ENCODE peak calls at places on chromosomes 16 and 17, in ten cellular contexts. P is body of pancreas; G is CD8-positive, alpha-beta memory T cell; I is NCI-H2029 treated with DMSO at 0.1 percent for 48 hours; F is Kasumi-1; E is activated CD4-positive, alpha-beta T cell treated with anti-CD3 and anti-CD28 coated beads for 48 hours; V is neural crest cell; O is NCI-H1105 treated with DMSO at 0.1 percent for 48 hours; J is T-cell; U is mesothelial cell of epicardium. N is an unnamed sample.

GRCh38 chr16:1414532-1415265 is at the start of gene UNKL:
- DNase-seq in O (peak; percentile 14), F (no peak), I (no peak), J (peak; percentile 73), G (peak; percentile 76), V (peak; percentile 64), U (peak; percentile 83), P (peak; percentile 84), E (peak; percentile 86), N (peak; percentile 81)

GRCh38 chr16:66154801-66155200 is 211.7 kb upstream of the CDH5 start:
- DNase-seq in U (no peak), V (no peak), J (no peak), I (no peak), O (no peak), G (no peak), P (no peak), E (no peak), F (no peak), N (no peak)

GRCh38 chr16:9523994-9524393 is 432.6 kb downstream of the HAPSTR1 start:
- DNase-seq in G (no peak), V (no peak), U (no peak), J (no peak), O (no peak), E (no peak), F (no peak), I (no peak), P (no peak), N (no peak)

GRCh38 chr17:5179003-5179402 is 12.7 kb downstream of the ZNF594 start:
- DNase-seq in E (no peak), I (no peak), J (no peak), G (no peak), P (no peak), U (no peak), F (no peak), V (no peak), O (no peak), N (no peak)

GRCh38 chr17:78019367-78019975 is 61.0 kb downstream of the TNRC6C start:
- DNase-seq in G (peak; percentile 22), J (no peak), I (peak; percentile 3), U (no peak), P (no peak), E (no peak), V (no peak), F (peak; percentile 78), O (peak; percentile 42), N (no peak)

GRCh38 chr17:2872282-2872681 is 76.0 kb downstream of the RAP1GAP2 start:
- DNase-seq in I (no peak), V (no peak), O (no peak), U (no peak), F (no peak), J (no peak), P (no peak), E (no peak), G (no peak), N (no peak)

GRCh38 chr17:57043276-57043675 is 41.8 kb upstream of the AKAP1 start:
- DNase-seq in E (no peak), U (no peak), F (no peak), G (no peak), J (no peak), V (no peak), I (no peak), P (peak; percentile 64), O (no peak), N (no peak)

GRCh38 chr16:54489225-54489781 is 202.7 kb upstream of the IRX3 start:
- DNase-seq in F (no peak), I (no peak), P (peak; percentile 29), J (no peak), V (no peak), G (no peak), U (no peak), E (no peak), O (peak; percentile 97), N (no peak)

GRCh38 chr17:74296548-74296936 is 22.5 kb downstream of the DNAI2 start:
- DNase-seq in F (peak; percentile 88), V (peak; percentile 60), P (peak; percentile 76), O (no peak), J (peak; percentile 23), U (peak; percentile 50), E (peak; percentile 52), I (no peak), G (no peak), N (no peak)

GRCh38 chr16:4245400-4245799 is 3.5 kb upstream of the SRL start:
- DNase-seq in E (no peak), P (no peak), J (no peak), I (no peak), U (no peak), F (no peak), G (no peak), O (no peak), V (no peak), N (no peak)

GRCh38 chr17:6587310-6587709 is 31.0 kb upstream of the PITPNM3 start:
- DNase-seq in J (no peak), U (no peak), P (no peak), G (no peak), O (no peak), I (no peak), V (no peak), F (no peak), E (no peak), N (no peak)

GRCh38 chr16:49574826-49575225 is 201.2 kb downstream of the C16orf78 start:
- DNase-seq in E (no peak), O (no peak), I (no peak), V (no peak), G (no peak), J (no peak), P (no peak), F (no peak), U (no peak), N (no peak)

GRCh38 chr16:27677300-27677699 is 127.4 kb downstream of the KATNIP start:
- DNase-seq in E (no peak), F (no peak), J (no peak), P (no peak), G (no peak), I (no peak), U (no peak), O (no peak), V (no peak), N (no peak)

GRCh38 chr17:68134731-68135130 is 99.2 kb downstream of the KPNA2 start:
- DNase-seq in P (no peak), E (no peak), O (no peak), F (no peak), U (no peak), J (no peak), I (no peak), G (no peak), V (no peak), N (no peak)

GRCh38 chr17:64488301-64488700 is 8.6 kb downstream of the POLG2 start:
- DNase-seq in F (no peak), E (no peak), G (no peak), P (no peak), V (no peak), J (no peak), O (no peak), U (no peak), I (no peak), N (no peak)

GRCh38 chr17:298791-299450 is 53.7 kb downstream of the RPH3AL start:
- DNase-seq in I (no peak), E (no peak), F (no peak), P (peak; percentile 59), O (no peak), J (no peak), G (no peak), U (no peak), V (no peak), N (peak; percentile 34)

GRCh38 chr17:37176683-37177082 is 199.1 kb upstream of the C17orf78 start:
- DNase-seq in P (no peak), J (no peak), I (no peak), E (no peak), F (no peak), V (no peak), G (no peak), U (no peak), O (no peak), N (no peak)

GRCh38 chr17:46194393-46195216 is 1.4 kb upstream of the KANSL1 start:
- DNase-seq in E (peak; percentile 54), V (no peak), O (peak; percentile 49), F (peak; percentile 71), U (no peak), P (peak; percentile 32), J (peak; percentile 46), G (peak; percentile 90), I (no peak), N (no peak)

GRCh38 chr17:64984776-64985521 is 65.7 kb upstream of the LRRC37A3 start:
- DNase-seq in O (no peak), G (peak; percentile 64), P (no peak), E (peak; percentile 58), J (peak; percentile 57), I (no peak), V (no peak), U (no peak), F (peak; percentile 28), N (no peak)

GRCh38 chr17:1377334-1377733 is 22.7 kb downstream of the YWHAE start:
- DNase-seq in J (no peak), V (no peak), P (no peak), G (no peak), F (no peak), I (no peak), E (no peak), U (no peak), O (no peak), N (no peak)

GRCh38 chr16:11914759-11915643 is 755 bp downstream of the GSPT1 start:
- DNase-seq in G (peak; percentile 34), E (peak; percentile 58), O (no peak), U (peak; percentile 56), P (peak; percentile 49), I (no peak), F (no peak), V (peak; percentile 8), J (peak; percentile 18), N (peak; percentile 65)

N was measured in right lobe of liver.